ENCODE peak calls at places on chromosomes 11 and 22, in ten cellular contexts. Q is Peyer's patch; L is GM23248; Y is effector memory CD4-positive, alpha-beta T cell; C is A549; G is uterus; W is heart left ventricle; K is mucosa of descending colon; I is mesenchymal stem cell; H is kidney. V is an unnamed sample. For H3K4me1, the result is how much of the 10 kb centered on the place peaks cover.

GRCh38 chr22:30079952-30080533 is at the start of gene HORMAD2:
- DNase-seq in Q (peak), L (peak), Y (no peak), C (no peak), G (no peak), W (no peak), K (peak), I (peak), H (peak), V (no peak)

GRCh38 chr11:124861670-124862069 is 3.6 kb upstream of the ROBO3 start:
- DNase-seq in Q (no peak), L (no peak), Y (no peak), C (no peak), G (no peak), W (no peak), K (no peak), I (no peak), H (no peak), V (no peak)

GRCh38 chr11:75425422-75425821 is 7.6 kb downstream of the KLHL35 start:
- DNase-seq in Q (no peak), L (no peak), Y (no peak), C (peak), G (no peak), W (no peak), K (no peak), I (no peak), H (no peak), V (no peak)

GRCh38 chr11:124415356-124415923 is 9.2 kb downstream of the OR8B4 start:
- DNase-seq in Q (no peak), L (peak), Y (no peak), C (peak), G (no peak), W (no peak), K (no peak), I (peak), H (no peak), V (no peak)

GRCh38 chr11:6554828-6555706 is 48.3 kb downstream of the RRP8 start:
- DNase-seq in Q (no peak), L (no peak), Y (no peak), C (no peak), G (no peak), W (no peak), K (no peak), I (no peak), H (no peak), V (no peak)

GRCh38 chr11:36453678-36454077 is 56.4 kb downstream of the TRAF6 start:
- DNase-seq in Q (peak), L (peak), Y (no peak), C (no peak), G (no peak), W (no peak), K (no peak), I (peak), H (no peak), V (no peak)

GRCh38 chr11:32141886-32142546 is 51.1 kb downstream of the RCN1 start:
- DNase-seq in Q (no peak), L (no peak), Y (no peak), C (no peak), G (no peak), W (no peak), K (no peak), I (no peak), H (no peak), V (no peak)

GRCh38 chr22:39115570-39115969 is 18.5 kb downstream of the APOBEC3H start:
- DNase-seq in Q (no peak), L (no peak), Y (no peak), C (no peak), G (no peak), W (no peak), K (no peak), I (no peak), H (no peak), V (no peak)

GRCh38 chr11:131922220-131922619 is 551.8 kb downstream of the NTM start:
- DNase-seq in Q (no peak), L (no peak), Y (no peak), C (no peak), G (no peak), W (no peak), K (no peak), I (no peak), H (no peak), V (no peak)

GRCh38 chr22:27381552-27381951 is 420.0 kb downstream of the MN1 start:
- DNase-seq in Q (no peak), L (no peak), Y (no peak), C (no peak), G (no peak), W (no peak), K (no peak), I (no peak), H (no peak), V (no peak)

GRCh38 chr11:7558046-7558445 is 44.2 kb downstream of the PPFIBP2 start:
- DNase-seq in Q (no peak), L (no peak), Y (no peak), C (no peak), G (no peak), W (no peak), K (no peak), I (no peak), H (no peak), V (no peak)

GRCh38 chr11:45030778-45031177 is 80.1 kb upstream of the TP53I11 start:
- DNase-seq in Q (no peak), L (no peak), Y (no peak), C (no peak), G (no peak), W (no peak), K (no peak), I (no peak), H (no peak), V (no peak)

GRCh38 chr22:29306175-29306829 is at the start of gene GAS2L1:
- DNase-seq in Q (peak), L (peak), Y (no peak), C (peak), G (peak), W (peak), K (peak), I (peak), H (peak), V (peak)

GRCh38 chr11:132770802-132771545 is 761.3 kb downstream of the OPCML start:
- DNase-seq in Q (no peak), L (no peak), Y (no peak), C (no peak), G (no peak), W (no peak), K (no peak), I (no peak), H (no peak), V (no peak)

GRCh38 chr22:29385748-29386147 is 2.6 kb downstream of the AP1B1 start:
- DNase-seq in Q (peak), L (no peak), Y (no peak), C (no peak), G (no peak), W (no peak), K (no peak), I (no peak), H (no peak), V (no peak)

GRCh38 chr11:35995872-35996271 is 52.0 kb downstream of the LDLRAD3 start:
- DNase-seq in Q (no peak), L (no peak), Y (no peak), C (no peak), G (no peak), W (no peak), K (no peak), I (no peak), H (no peak), V (no peak)

GRCh38 chr11:91596111-91596510 is 628.5 kb upstream of the FAT3 start:
- DNase-seq in Q (no peak), L (no peak), Y (no peak), C (no peak), G (no peak), W (no peak), K (no peak), I (no peak), H (no peak), V (no peak)

GRCh38 chr11:15801126-15801525 is 555.2 kb downstream of the SOX6 start:
- DNase-seq in Q (no peak), L (no peak), Y (no peak), C (no peak), G (no peak), W (no peak), K (no peak), I (no peak), H (no peak), V (no peak)

GRCh38 chr11:28460348-28460747 is 352.2 kb downstream of the METTL15 start:
- DNase-seq in Q (no peak), L (no peak), Y (no peak), C (no peak), G (no peak), W (no peak), K (no peak), I (no peak), H (no peak), V (no peak)

GRCh38 chr22:37823134-37823985 is at the start of gene GALR3:
- DNase-seq in Q (no peak), L (no peak), Y (no peak), C (no peak), G (no peak), W (no peak), K (no peak), I (no peak), H (no peak), V (no peak)

GRCh38 chr11:32431657-32432056 is 3.7 kb downstream of the WT1 start:
- DNase-seq in Q (no peak), L (no peak), Y (no peak), C (no peak), G (no peak), W (no peak), K (no peak), I (no peak), H (no peak), V (no peak)

GRCh38 chr11:103582351-103582909 is 454.0 kb upstream of the DDI1 start:
- DNase-seq in Q (no peak), L (peak), Y (no peak), C (no peak), G (no peak), W (no peak), K (no peak), I (no peak), H (no peak), V (no peak)

GRCh38 chr22:50105529-50106100 is 15.8 kb downstream of the MOV10L1 start:
- DNase-seq in Q (peak), L (no peak), Y (no peak), C (no peak), G (no peak), W (no peak), K (no peak), I (peak), H (no peak), V (no peak)

GRCh38 chr22:44408227-44409192 is 89.5 kb downstream of the RTL6 start:
- DNase-seq in Q (no peak), L (no peak), Y (no peak), C (no peak), G (no peak), W (no peak), K (peak), I (no peak), H (peak), V (no peak)

GRCh38 chr11:1351278-1351937 is 38.3 kb upstream of the BRSK2 start:
- DNase-seq in Q (no peak), L (no peak), Y (no peak), C (no peak), G (no peak), W (no peak), K (no peak), I (no peak), H (no peak), V (no peak)

GRCh38 chr11:10727259-10727851 is 23.7 kb upstream of the CTR9 start:
- DNase-seq in Q (no peak), L (peak), Y (no peak), C (no peak), G (peak), W (no peak), K (no peak), I (peak), H (no peak), V (no peak)

GRCh38 chr11:89495951-89496350 is 4.8 kb upstream of the NOX4 start:
- DNase-seq in Q (no peak), L (peak), Y (no peak), C (no peak), G (peak), W (peak), K (no peak), I (peak), H (no peak), V (peak)

GRCh38 chr11:16081756-16082531 is 274.4 kb downstream of the SOX6 start:
- DNase-seq in Q (no peak), L (no peak), Y (no peak), C (no peak), G (no peak), W (no peak), K (no peak), I (no peak), H (no peak), V (no peak)

GRCh38 chr11:101860694-101861371 is 54.0 kb upstream of the CEP126 start:
- DNase-seq in Q (peak), L (peak), Y (no peak), C (peak), G (peak), W (no peak), K (no peak), I (peak), H (peak), V (no peak)

GRCh38 chr11:117523680-117524079 is 196.0 kb downstream of the CEP164 start:
- DNase-seq in Q (no peak), L (peak), Y (no peak), C (no peak), G (no peak), W (no peak), K (no peak), I (peak), H (no peak), V (no peak)

GRCh38 chr11:83725161-83725560 is 439.0 kb upstream of the CCDC90B start:
- DNase-seq in Q (no peak), L (peak), Y (no peak), C (no peak), G (no peak), W (no peak), K (no peak), I (peak), H (no peak), V (no peak)

GRCh38 chr22:42686756-42687491 is 33.7 kb downstream of the A4GALT start:
- DNase-seq in Q (no peak), L (no peak), Y (no peak), C (no peak), G (no peak), W (no peak), K (peak), I (no peak), H (peak), V (no peak)

GRCh38 chr11:17267576-17267975 is 9.0 kb upstream of the NUCB2 start:
- DNase-seq in Q (no peak), L (peak), Y (no peak), C (peak), G (no peak), W (no peak), K (no peak), I (peak), H (no peak), V (no peak)

GRCh38 chr11:122721201-122721963 is 65.9 kb downstream of the UBASH3B start:
- DNase-seq in Q (no peak), L (peak), Y (no peak), C (no peak), G (no peak), W (no peak), K (no peak), I (peak), H (no peak), V (no peak)

GRCh38 chr11:75241036-75241905 is 697 bp downstream of the TPBGL start:
- DNase-seq in Q (peak), L (peak), Y (peak), C (peak), G (peak), W (peak), K (peak), I (peak), H (peak), V (peak)

GRCh38 chr11:31641477-31642062 is 132.0 kb downstream of the ELP4 start:
- DNase-seq in Q (no peak), L (peak), Y (no peak), C (peak), G (no peak), W (no peak), K (no peak), I (peak), H (no peak), V (no peak)

GRCh38 chr11:691710-692590 is 3.1 kb downstream of the DEAF1 start:
- DNase-seq in Q (no peak), L (no peak), Y (no peak), C (no peak), G (no peak), W (no peak), K (peak), I (no peak), H (no peak), V (no peak)

GRCh38 chr11:8265681-8266241 is 2.1 kb upstream of the LMO1 start:
- DNase-seq in Q (peak), L (peak), Y (no peak), C (peak), G (peak), W (no peak), K (no peak), I (no peak), H (peak), V (peak)

GRCh38 chr11:10909141-10909883 is 51.5 kb upstream of the ZBED5 start:
- DNase-seq in Q (no peak), L (peak), Y (no peak), C (no peak), G (no peak), W (no peak), K (no peak), I (no peak), H (no peak), V (no peak)

GRCh38 chr22:45602824-45603301 is 68.8 kb upstream of the ATXN10 start:
- DNase-seq in Q (no peak), L (peak), Y (no peak), C (no peak), G (no peak), W (peak), K (no peak), I (peak), H (peak), V (peak)
- H3K4me1 ChIP-seq in Q (under half), L (under half), Y (under half), C (half or more), G (under half), W (under half), K (under half), I (under half), H (under half), V (under half)

GRCh38 chr11:57647368-57647767 is 2.3 kb downstream of the YPEL4 start:
- DNase-seq in Q (no peak), L (peak), Y (no peak), C (no peak), G (no peak), W (no peak), K (no peak), I (no peak), H (no peak), V (no peak)

GRCh38 chr11:57647960-57648776 is 1.5 kb downstream of the YPEL4 start:
- DNase-seq in Q (no peak), L (peak), Y (no peak), C (no peak), G (no peak), W (no peak), K (no peak), I (peak), H (peak), V (no peak)

GRCh38 chr11:57646221-57646620 is 3.5 kb downstream of the YPEL4 start:
- DNase-seq in Q (no peak), L (no peak), Y (no peak), C (no peak), G (no peak), W (no peak), K (no peak), I (no peak), H (no peak), V (no peak)

GRCh38 chr11:57645716-57646085 is 4.0 kb downstream of the YPEL4 start:
- DNase-seq in Q (no peak), L (no peak), Y (no peak), C (no peak), G (no peak), W (no peak), K (no peak), I (no peak), H (no peak), V (no peak)

DNA sequence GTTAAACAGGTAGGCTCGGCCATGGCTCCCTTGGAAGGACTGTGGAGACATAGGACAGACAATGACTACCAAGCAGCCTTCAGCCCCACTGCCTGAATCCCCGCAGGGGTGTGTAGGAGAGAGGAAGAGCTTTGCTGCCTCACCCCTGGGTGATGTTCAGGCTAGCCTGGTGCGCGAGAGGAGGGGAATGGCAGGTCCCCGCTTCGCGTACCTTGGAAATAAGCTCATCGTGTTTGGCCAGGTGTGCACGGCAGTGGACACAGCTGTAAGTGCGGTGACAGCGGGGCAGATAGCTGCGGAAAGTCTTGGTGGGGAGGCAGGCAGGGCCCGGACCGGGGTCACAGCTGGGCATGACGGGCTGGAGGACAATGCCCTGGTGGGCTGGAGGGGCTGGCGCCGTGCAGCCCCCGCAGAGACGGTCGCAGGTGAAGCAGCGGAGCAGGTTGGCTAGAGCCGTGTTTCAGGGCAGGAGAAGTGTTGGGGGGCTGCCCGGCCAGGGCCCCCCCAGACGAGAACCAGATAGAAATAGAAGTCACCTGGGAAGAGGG is 2.9 kb downstream of the YPEL4 start:
- DNase-seq in Q (no peak), L (no peak), Y (no peak), C (no peak), G (no peak), W (no peak), K (no peak), I (no peak), H (no peak), V (no peak)
- H3K4me1 ChIP-seq in Q (under half), L (under half), Y (under half), C (under half), G (under half), W (half or more), K (under half), I (under half), H (under half), V (under half)

DNA sequence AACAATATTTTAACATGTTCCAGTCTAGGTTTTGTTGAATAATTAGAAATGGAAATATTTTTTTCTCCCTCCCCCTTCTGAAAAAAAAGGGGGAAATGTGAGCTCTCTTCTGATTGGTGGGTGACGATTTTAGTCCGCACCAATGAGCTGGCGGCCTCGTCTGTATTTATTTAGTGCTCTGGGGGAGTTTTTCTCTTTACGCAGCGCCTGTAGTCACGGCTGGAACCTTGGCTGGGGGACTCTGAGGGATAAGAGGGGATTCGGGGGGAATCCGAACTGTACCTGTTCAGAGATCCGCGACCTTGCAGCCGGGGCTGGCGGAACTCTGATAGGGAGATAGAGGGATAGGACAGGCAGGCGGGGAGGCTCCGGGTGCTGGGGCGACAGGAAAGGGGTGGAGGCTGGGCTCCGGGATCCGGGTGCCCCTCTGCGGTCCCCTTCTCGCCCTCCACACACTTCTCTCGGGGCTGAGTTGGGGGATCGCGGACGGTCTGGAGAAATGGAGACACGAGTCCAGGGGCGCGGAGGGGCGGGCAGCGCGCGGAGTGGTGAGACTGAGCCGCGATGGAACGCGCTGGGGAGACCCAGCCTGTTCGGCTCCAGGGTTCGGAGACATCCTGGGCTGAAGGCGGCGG is 99.7 kb upstream of the HSD17B12 start:
- DNase-seq in Q (no peak), L (peak), Y (no peak), C (no peak), G (no peak), W (no peak), K (no peak), I (no peak), H (peak), V (no peak)
- H3K4me1 ChIP-seq in Q (under half), L (under half), Y (under half), C (under half), G (under half), W (under half), K (under half), I (under half), H (under half), V (under half)

GRCh38 chr11:61004841-61005240 is 33.4 kb downstream of the CD6 start:
- DNase-seq in Q (no peak), L (no peak), Y (no peak), C (no peak), G (no peak), W (no peak), K (no peak), I (no peak), H (peak), V (no peak)
- H3K4me1 ChIP-seq in Q (under half), L (under half), Y (under half), C (under half), G (under half), W (under half), K (under half), I (under half), H (under half), V (under half)

DNA sequence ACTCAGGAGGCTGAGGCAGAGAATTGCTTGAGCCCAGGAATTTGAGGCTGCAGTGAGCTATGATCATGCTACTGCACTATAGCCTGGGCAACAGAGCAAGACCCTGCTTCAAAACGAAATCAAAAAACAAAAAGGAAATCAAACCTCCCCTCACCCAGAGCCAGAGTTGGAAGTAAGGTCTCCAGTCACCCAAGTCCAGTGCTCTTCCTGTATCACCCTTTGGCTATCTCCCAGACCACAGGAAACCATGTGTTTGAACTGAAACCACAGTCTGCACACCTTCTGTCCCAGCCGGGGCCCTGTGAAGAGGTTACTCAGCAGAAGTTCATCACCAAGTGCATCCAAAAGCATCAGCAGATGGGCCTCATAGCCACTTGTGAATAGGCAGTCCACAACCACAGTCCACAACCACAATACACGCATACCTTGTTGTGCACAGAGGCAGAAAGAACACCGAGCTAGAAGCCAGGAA is 4.6 kb downstream of the MYH9 start:
- DNase-seq in Q (peak), L (peak), Y (peak), C (no peak), G (no peak), W (no peak), K (no peak), I (peak), H (no peak), V (no peak)
- H3K4me1 ChIP-seq in Q (half or more), L (under half), Y (half or more), C (half or more), G (under half), W (half or more), K (half or more), I (under half), H (under half), V (under half)

V was measured in gastrocnemius medialis.